ENCODE peak calls at places on chromosomes 7 and 10, in five cellular contexts. R is aorta, V is mucosa of descending colon, C is esophagus muscularis mucosa, L is transverse colon. J is an unnamed sample. For H3K4me1, the result is how much of the 10 kb centered on the place peaks cover.

GRCh38 chr7:47413526-47414341 is 168.2 kb downstream of the TNS3 start:
- DNase-seq in R (no peak), V (no peak), C (no peak), L (no peak), J (no peak)

GRCh38 chr7:133794490-133794889 is 332.6 kb upstream of the LRGUK start:
- DNase-seq in R (no peak), V (no peak), C (no peak), L (no peak), J (no peak)

GRCh38 chr10:13404791-13405190 is 56.7 kb upstream of the SEPHS1 start:
- DNase-seq in R (no peak), V (peak), C (no peak), L (no peak), J (no peak)

GRCh38 chr10:15672469-15672868 is 47.3 kb downstream of the ITGA8 start:
- DNase-seq in R (no peak), V (no peak), C (no peak), L (no peak), J (no peak)

GRCh38 chr7:116644628-116645027 is 27.4 kb upstream of the MET start:
- DNase-seq in R (no peak), V (no peak), C (no peak), L (no peak), J (no peak)

GRCh38 chr10:95187617-95188016 is 6.4 kb upstream of the ACSM6 start:
- DNase-seq in R (no peak), V (no peak), C (no peak), L (no peak), J (no peak)

GRCh38 chr10:124755581-124755980 is 11.4 kb upstream of the FAM53B start:
- DNase-seq in R (no peak), V (no peak), C (no peak), L (no peak), J (no peak)

GRCh38 chr10:3889961-3890522 is 105.0 kb upstream of the KLF6 start:
- DNase-seq in R (no peak), V (no peak), C (no peak), L (no peak), J (no peak)

GRCh38 chr10:112471878-112472487 is 25.0 kb downstream of the VTI1A start:
- DNase-seq in R (no peak), V (no peak), C (no peak), L (no peak), J (no peak)

GRCh38 chr10:7988985-7989384 is 65.5 kb upstream of the GATA3 start:
- DNase-seq in R (no peak), V (no peak), C (no peak), L (no peak), J (no peak)

GRCh38 chr10:57788117-57788516 is 479.6 kb downstream of the IPMK start:
- DNase-seq in R (no peak), V (no peak), C (no peak), L (no peak), J (no peak)

GRCh38 chr10:52566471-52567246 is 205.9 kb downstream of the MBL2 start:
- DNase-seq in R (no peak), V (peak), C (no peak), L (no peak), J (no peak)

GRCh38 chr10:59227136-59227673 is 50.8 kb downstream of the PHYHIPL start:
- DNase-seq in R (no peak), V (no peak), C (no peak), L (no peak), J (no peak)

GRCh38 chr7:155296788-155297516 is 726 bp upstream of the INSIG1 start:
- DNase-seq in R (peak), V (peak), C (no peak), L (peak), J (peak)

GRCh38 chr7:101743241-101743994 is 74.0 kb upstream of the CUX1 start:
- DNase-seq in R (peak), V (peak), C (no peak), L (peak), J (peak)

GRCh38 chr10:43177588-43177987 is 39.3 kb downstream of the CSGALNACT2 start:
- DNase-seq in R (no peak), V (no peak), C (no peak), L (no peak), J (no peak)

GRCh38 chr10:77007836-77008235 is 629.8 kb downstream of the KCNMA1 start:
- DNase-seq in R (no peak), V (no peak), C (no peak), L (no peak), J (no peak)

GRCh38 chr10:77793831-77794230 is 132.7 kb downstream of the DLG5 start:
- DNase-seq in R (no peak), V (no peak), C (no peak), L (no peak), J (no peak)

GRCh38 chr7:130367088-130367755 is 13.1 kb upstream of the CPA1 start:
- DNase-seq in R (no peak), V (no peak), C (no peak), L (no peak), J (no peak)

GRCh38 chr7:155667241-155667849 is 22.9 kb downstream of the RBM33 start:
- DNase-seq in R (no peak), V (no peak), C (no peak), L (no peak), J (no peak)

GRCh38 chr7:117872565-117873055 is 631 bp downstream of the CTTNBP2 start:
- DNase-seq in R (peak), V (peak), C (no peak), L (peak), J (peak)

DNA sequence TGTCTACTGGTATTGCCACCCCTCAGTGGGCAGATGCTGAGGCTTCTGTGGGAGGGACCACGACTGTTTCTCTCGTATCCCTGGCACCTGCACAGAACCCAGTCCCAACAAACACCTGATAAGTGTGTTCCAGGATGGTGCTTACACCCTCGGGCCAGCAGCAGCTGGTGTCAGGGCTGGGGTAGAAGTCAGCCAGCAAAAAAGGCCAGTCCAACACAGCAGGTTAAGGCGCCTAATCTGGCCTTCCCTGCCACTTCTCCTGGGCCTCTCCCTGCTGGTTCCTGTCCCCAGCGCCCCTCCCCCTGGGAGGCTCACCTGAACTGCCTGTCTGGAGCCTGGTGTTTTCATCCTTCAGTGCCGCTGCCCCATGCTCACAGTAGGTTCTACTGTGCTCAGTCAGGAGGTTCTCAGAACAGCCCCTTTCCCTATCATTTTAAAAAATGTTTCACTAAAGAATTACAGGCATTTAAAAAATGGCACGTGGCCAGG is 20.0 kb downstream of the PODXL start:
- DNase-seq in R (no peak), V (no peak), C (no peak), L (no peak), J (peak)
- H3K4me1 ChIP-seq in R (under half), V (under half), C (under half), L (under half), J (half or more)

DNA sequence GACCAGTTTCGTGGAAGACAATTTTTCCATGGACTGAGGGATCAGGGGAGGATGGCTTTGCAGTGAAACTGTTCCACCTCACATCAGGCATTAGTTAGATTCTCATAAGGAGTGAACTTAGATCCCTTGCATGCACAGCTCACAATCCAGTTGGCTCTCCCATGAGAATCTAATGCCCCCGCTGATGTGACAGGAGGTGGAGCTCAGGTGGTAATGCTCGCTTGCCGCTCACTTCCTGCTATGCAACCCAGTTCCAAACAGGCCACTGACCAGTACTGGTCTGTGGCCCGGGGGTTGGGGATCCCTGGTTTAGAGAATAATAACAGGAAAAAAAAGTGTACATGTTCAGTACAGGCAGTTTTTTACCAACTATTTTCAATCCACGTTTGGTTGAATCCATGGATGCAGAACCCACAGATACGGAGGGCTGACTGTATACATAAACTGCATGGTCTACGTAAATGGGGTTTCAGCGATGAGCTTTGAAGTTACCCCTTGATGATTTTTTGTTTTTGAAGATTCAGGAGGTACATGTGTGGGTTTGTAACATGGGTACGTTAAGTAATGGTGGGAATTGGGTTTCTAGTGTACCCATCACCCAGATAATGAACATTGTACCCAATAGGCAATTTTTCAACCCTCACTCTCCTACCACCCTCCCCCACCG is 24.5 kb downstream of the OGDH start:
- DNase-seq in R (no peak), V (no peak), C (no peak), L (no peak), J (no peak)
- H3K4me1 ChIP-seq in R (under half), V (half or more), C (half or more), L (half or more), J (under half)

GRCh38 chr10:93462881-93463280 is 19.3 kb downstream of the MYOF start:
- DNase-seq in R (peak), V (no peak), C (no peak), L (no peak), J (no peak)
- H3K4me1 ChIP-seq in R (under half), V (under half), C (half or more), L (under half), J (under half)

DNA sequence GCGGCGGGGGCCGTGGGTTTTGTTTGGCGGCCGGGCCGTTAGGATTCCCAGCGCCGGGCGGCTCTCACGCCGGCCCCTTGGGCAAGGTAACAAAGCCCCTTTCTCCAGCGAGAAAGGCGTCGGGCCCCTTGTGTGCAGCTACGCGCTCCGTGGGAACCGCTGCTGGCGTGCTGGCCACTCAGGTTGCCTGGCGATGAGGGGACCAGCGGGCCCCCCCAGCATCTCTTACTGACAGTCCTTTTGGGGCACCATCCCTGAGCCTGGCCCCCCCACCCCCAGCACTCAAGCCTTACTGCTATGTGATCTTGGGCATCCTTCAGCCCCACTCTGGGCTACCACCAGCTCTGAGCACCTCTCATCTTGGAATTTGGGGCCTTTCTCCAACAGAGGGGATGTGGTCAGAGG is 1.8 kb downstream of the LFNG start:
- DNase-seq in R (no peak), V (peak), C (no peak), L (no peak), J (no peak)
- H3K4me1 ChIP-seq in R (under half), V (half or more), C (half or more), L (half or more), J (under half)

DNA sequence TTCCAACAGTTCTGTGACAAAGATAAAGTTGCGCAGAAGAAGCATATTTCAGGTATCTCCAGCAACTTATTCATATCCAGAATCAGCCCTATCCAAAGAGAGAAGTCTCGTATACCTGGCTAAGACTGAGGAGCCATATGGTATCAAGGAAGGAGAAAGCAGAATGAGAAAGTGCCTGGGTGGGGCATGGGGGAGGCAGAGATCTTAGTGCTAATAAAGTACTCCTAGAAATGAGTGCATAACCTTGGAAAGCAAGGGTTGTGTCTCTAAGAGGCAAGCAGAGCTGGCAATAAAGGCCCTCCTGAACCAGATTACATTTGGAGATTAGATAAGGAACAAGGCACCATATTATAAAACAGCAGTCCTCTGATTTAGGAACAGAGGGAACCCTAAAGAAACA is 12.7 kb downstream of the TASOR2 start:
- DNase-seq in R (no peak), V (peak), C (no peak), L (peak), J (no peak)
- H3K4me1 ChIP-seq in R (under half), V (under half), C (under half), L (under half), J (under half)

GRCh38 chr10:50618624-50619023 is 5.1 kb downstream of the SGMS1 start:
- DNase-seq in R (no peak), V (no peak), C (no peak), L (no peak), J (no peak)

GRCh38 chr10:50619882-50620281 is 3.9 kb downstream of the SGMS1 start:
- DNase-seq in R (no peak), V (no peak), C (no peak), L (no peak), J (no peak)

GRCh38 chr10:50620899-50621298 is 2.9 kb downstream of the SGMS1 start:
- DNase-seq in R (no peak), V (no peak), C (no peak), L (no peak), J (no peak)

GRCh38 chr10:50621981-50622496 is 1.7 kb downstream of the SGMS1 start:
- DNase-seq in R (peak), V (peak), C (peak), L (peak), J (peak)

DNA sequence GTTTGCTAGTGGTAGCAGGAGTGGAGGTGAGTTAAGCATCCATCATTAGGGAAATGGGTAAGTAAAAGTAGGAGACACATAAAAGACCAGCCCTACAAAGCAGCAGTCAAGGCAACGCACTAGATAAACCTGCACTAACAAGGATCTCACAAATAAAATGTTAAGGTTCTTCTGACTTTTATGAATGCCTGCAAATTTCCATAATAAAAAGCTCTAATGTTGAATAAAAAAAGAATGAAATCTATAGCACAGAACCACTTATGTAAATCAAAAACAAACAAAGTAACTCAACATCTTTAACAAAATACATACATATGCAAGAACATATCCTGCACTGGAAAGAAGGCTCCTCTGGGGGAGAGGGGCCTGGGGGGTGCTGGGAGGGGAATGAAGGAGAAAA is 4.6 kb downstream of the SGMS1 start:
- DNase-seq in R (no peak), V (no peak), C (no peak), L (no peak), J (no peak)
- H3K4me1 ChIP-seq in R (under half), V (under half), C (half or more), L (under half), J (under half)

DNA sequence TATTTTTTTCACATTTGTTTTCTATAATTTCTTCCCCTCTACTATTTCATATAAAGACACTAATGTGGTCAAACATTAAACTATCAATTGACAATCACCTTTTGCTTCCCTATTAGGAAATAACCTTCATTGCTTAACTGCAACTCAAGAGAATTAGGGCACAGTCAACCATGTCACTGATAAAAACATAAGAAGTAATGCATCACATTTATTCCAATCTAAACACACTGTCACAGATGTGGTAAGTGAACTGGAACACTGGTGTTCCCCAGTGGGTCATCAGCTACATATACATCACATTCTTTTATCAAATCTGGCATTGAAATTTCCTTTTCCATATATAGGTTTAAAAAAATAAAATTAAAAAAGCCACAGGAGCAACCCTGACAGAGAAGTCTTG is 3.7 kb downstream of the TRIL start:
- DNase-seq in R (no peak), V (no peak), C (peak), L (no peak), J (no peak)
- H3K4me1 ChIP-seq in R (under half), V (under half), C (under half), L (under half), J (under half)